ENCODE peak calls at places on chromosomes 3 and 15, in eight cellular contexts. Q is IMR-90, V is stomach, D is breast epithelium, C is A549, F is NB4, I is Peyer's patch, J is ovary. B is an unnamed sample.

GRCh38 chr3:158709666-158710083 is 22.6 kb downstream of the RARRES1 start:
- DNase-seq in D (no peak), V (no peak), F (peak; percentile 28), Q (peak; percentile 99), I (no peak), C (no peak), J (no peak), B (peak; percentile 44)

GRCh38 chr3:197899833-197900478 is 50.0 kb upstream of the RPL35A start:
- DNase-seq in C (no peak), V (no peak), D (no peak), F (no peak), Q (no peak), J (no peak), I (no peak), B (no peak)

GRCh38 chr3:155517907-155518306 is 224.4 kb upstream of the STRIT1 start:
- DNase-seq in J (no peak), Q (no peak), V (no peak), F (no peak), D (no peak), I (no peak), C (no peak), B (no peak)

GRCh38 chr15:81880833-81881232 is 165.0 kb downstream of the MEX3B start:
- DNase-seq in J (no peak), F (no peak), I (no peak), D (no peak), C (no peak), Q (peak; percentile 65), V (no peak), B (no peak)

GRCh38 chr3:117734431-117734830 is 1024.9 kb downstream of the TUSC7 start:
- DNase-seq in D (no peak), F (no peak), I (no peak), V (no peak), J (no peak), Q (peak; percentile 79), C (no peak), B (no peak)

GRCh38 chr3:66276705-66277274 is 56.0 kb downstream of the SLC25A26 start:
- DNase-seq in I (no peak), J (peak; percentile 59), D (no peak), V (peak; percentile 68), F (peak; percentile 66), Q (peak; percentile 85), C (peak; percentile 4), B (peak; percentile 72)

GRCh38 chr3:29644261-29644660 is 363.4 kb downstream of the RBMS3 start:
- DNase-seq in I (no peak), F (no peak), Q (no peak), J (no peak), V (no peak), D (no peak), C (no peak), B (no peak)

GRCh38 chr15:69979269-69979668 is 118.4 kb downstream of the TLE3 start:
- DNase-seq in J (no peak), Q (peak; percentile 18), C (peak; percentile 64), V (no peak), F (peak; percentile 43), I (no peak), D (no peak), B (no peak)

GRCh38 chr3:11200679-11200952 is 46.3 kb downstream of the HRH1 start:
- DNase-seq in J (no peak), Q (peak; percentile 33), D (no peak), C (no peak), F (no peak), I (no peak), V (no peak), B (no peak)

GRCh38 chr3:143354342-143354741 is 234.8 kb downstream of the CHST2 start:
- DNase-seq in F (no peak), V (no peak), Q (no peak), D (no peak), I (no peak), J (no peak), C (no peak), B (no peak)

GRCh38 chr3:60294181-60294580 is 957.1 kb downstream of the FHIT start:
- DNase-seq in J (no peak), C (no peak), Q (peak; percentile 85), V (no peak), I (no peak), D (no peak), F (no peak), B (no peak)

GRCh38 chr15:100763764-100764750 is 115.6 kb upstream of the ALDH1A3 start:
- DNase-seq in C (no peak), F (no peak), V (no peak), Q (no peak), I (no peak), D (no peak), J (peak; percentile 4), B (peak; percentile 21)

GRCh38 chr15:43056696-43057095 is 49.1 kb downstream of the UBR1 start:
- DNase-seq in J (no peak), I (no peak), Q (no peak), C (no peak), V (no peak), D (no peak), F (no peak), B (no peak)

GRCh38 chr3:168342946-168343856 is 247.5 kb upstream of the GOLIM4 start:
- DNase-seq in F (no peak), I (no peak), J (no peak), V (no peak), D (no peak), Q (no peak), C (no peak), B (no peak)

GRCh38 chr3:186200746-186201145 is 91.9 kb upstream of the ETV5 start:
- DNase-seq in Q (no peak), V (no peak), F (no peak), I (no peak), C (no peak), J (no peak), D (no peak), B (no peak)

GRCh38 chr15:72271221-72271620 is 1.1 kb downstream of the PARP6 start:
- DNase-seq in J (no peak), F (no peak), C (no peak), I (no peak), Q (no peak), V (no peak), D (no peak), B (no peak)
- H3K4me3 ChIP-seq in J (no peak overlapping the region), F (peak overlapping the region; percentile 73), C (peak overlapping the region; percentile 80), I (no peak overlapping the region), Q (no peak overlapping the region), V (no peak overlapping the region), D (no peak overlapping the region), B (no peak overlapping the region)

GRCh38 chr3:37127340-37127739 is 47.0 kb downstream of the LRRFIP2 start:
- DNase-seq in I (no peak), F (no peak), C (no peak), V (no peak), J (no peak), D (no peak), Q (no peak), B (no peak)
- TF ChIP-seq POLR2A in I (no peak), F (no peak), C (no peak), V (no peak), J (no peak), D (no peak), Q (no peak), B (no peak)

DNA sequence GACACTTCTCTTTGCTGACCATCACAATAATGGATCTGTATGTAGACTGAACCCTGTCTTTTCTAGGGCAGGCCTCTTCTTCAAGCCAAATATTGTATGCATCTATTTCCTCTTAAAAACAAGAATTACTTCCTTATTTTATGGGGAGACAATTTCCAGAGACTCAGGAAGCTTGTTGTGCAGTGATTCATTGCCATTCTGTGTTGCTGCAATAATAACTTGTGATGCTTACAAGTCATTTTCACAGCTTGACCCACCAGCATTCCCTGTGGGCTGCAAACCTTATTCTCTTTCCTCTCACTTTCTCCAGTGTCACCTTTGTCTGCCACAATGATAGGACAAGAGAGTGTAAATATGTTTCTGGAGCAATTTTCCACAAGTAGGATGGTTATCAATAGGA is 276.7 kb upstream of the SGO1 start:
- DNase-seq in F (no peak), C (no peak), Q (no peak), D (no peak), V (no peak), J (no peak), I (no peak), B (no peak)
- H3K4me3 ChIP-seq in F (no peak overlapping the region), C (no peak overlapping the region), Q (no peak overlapping the region), D (no peak overlapping the region), V (no peak overlapping the region), J (no peak overlapping the region), I (no peak overlapping the region), B (no peak overlapping the region)

DNA sequence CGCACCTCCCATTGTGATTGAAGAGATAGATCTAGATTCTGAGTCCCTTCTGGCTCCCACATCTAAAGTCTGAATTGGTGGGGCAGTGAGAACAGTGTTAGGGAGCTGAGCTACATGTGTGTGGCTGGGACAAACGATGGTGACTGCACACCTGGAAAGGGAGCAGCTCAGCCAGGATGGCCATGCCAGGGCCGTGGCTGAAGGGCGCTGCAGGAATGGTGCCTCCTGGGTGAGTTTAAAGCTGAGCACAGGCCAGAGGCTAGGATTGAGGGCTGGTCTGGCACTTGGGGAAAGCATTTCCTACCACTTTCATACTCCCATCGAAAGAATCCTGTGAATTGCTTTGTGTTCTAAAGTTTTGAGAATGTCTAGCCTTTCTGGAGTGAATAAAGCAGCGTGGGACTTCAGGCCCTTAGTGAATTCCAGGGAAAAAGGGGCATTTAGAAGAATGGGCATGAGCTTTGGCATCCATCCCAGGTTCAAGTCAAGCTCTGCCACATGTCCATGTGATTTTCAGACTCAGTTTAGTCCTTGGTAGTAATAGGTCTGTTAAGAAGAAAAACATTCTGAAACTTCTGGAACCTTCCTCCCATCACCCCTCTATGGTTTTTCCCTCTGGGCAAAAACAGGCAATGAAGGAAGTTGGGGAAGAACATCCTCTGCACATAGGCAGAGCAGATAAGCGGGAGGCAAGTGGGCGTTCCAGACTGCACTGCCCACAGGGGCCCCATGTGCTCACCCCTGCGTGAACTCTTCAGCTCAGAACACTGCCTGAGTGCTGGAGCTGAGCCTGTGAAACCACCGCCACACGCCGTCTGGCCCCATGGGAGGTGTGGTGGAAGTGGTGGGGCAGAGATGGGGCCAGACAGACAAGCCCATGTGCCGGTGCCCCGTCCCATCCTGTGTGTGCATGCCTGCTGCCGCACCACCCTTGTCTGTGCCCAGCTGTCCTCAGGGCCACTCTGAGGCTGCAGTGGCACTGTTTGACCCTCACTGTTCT is 12.9 kb upstream of the CPNE9 start:
- DNase-seq in C (no peak), F (peak; percentile 93), V (no peak), I (no peak), D (no peak), Q (no peak), J (no peak), B (no peak)
- TF ChIP-seq POLR2A in C (no peak), F (no peak), V (no peak), I (no peak), D (no peak), Q (no peak), J (no peak), B (no peak)

B was measured in uterus.